ENCODE peak calls at places on chromosome 4, in six cellular contexts. C is HCT116; H is CD4-positive, alpha-beta memory T cell; V is adrenal gland; Y is left ventricle myocardium inferior; G is uterus. O is an unnamed sample.

GRCh38 chr4:74504212-74504611 is 59.3 kb downstream of the AREG start:
- DNase-seq in C (no peak), H (no peak), V (no peak), Y (no peak), G (no peak), O (no peak)

GRCh38 chr4:19971829-19972228 is 279.9 kb upstream of the SLIT2 start:
- DNase-seq in C (no peak), H (no peak), V (no peak), Y (no peak), G (no peak), O (no peak)

GRCh38 chr4:52868138-52868537 is 6.0 kb downstream of the RASL11B start:
- DNase-seq in C (no peak), H (no peak), V (peak), Y (peak), G (peak), O (no peak)

GRCh38 chr4:78057135-78057599 is at the start of gene FRAS1:
- DNase-seq in C (no peak), H (no peak), V (no peak), Y (peak), G (peak), O (peak)

GRCh38 chr4:53459548-53459947 is 82.1 kb downstream of the FIP1L1 start:
- DNase-seq in C (no peak), H (no peak), V (no peak), Y (no peak), G (no peak), O (no peak)

GRCh38 chr4:17765514-17766286 is 15.7 kb downstream of the FAM184B start:
- DNase-seq in C (no peak), H (no peak), V (no peak), Y (no peak), G (no peak), O (no peak)

GRCh38 chr4:26323807-26324206 is 3.0 kb downstream of the RBPJ start:
- DNase-seq in C (no peak), H (no peak), V (no peak), Y (no peak), G (no peak), O (no peak)

GRCh38 chr4:111018231-111018630 is 395.4 kb upstream of the PITX2 start:
- DNase-seq in C (no peak), H (no peak), V (no peak), Y (no peak), G (no peak), O (no peak)

GRCh38 chr4:155208258-155209054 is at the start of gene NPY2R:
- DNase-seq in C (no peak), H (no peak), V (no peak), Y (no peak), G (no peak), O (no peak)

GRCh38 chr4:172134536-172134935 is 321.3 kb downstream of the GALNTL6 start:
- DNase-seq in C (no peak), H (no peak), V (no peak), Y (no peak), G (no peak), O (no peak)

GRCh38 chr4:118059397-118059796 is 25.1 kb downstream of the NDST3 start:
- DNase-seq in C (no peak), H (no peak), V (no peak), Y (no peak), G (no peak), O (no peak)

GRCh38 chr4:51831133-51831532 is 11.8 kb upstream of the DCUN1D4 start:
- DNase-seq in C (peak), H (peak), V (peak), Y (peak), G (peak), O (peak)

GRCh38 chr4:123386608-123387007 is 10.0 kb upstream of the SPRY1 start:
- DNase-seq in C (no peak), H (no peak), V (no peak), Y (no peak), G (no peak), O (no peak)

GRCh38 chr4:6820695-6821094 is 38.2 kb downstream of the KIAA0232 start:
- DNase-seq in C (no peak), H (no peak), V (no peak), Y (no peak), G (no peak), O (no peak)

GRCh38 chr4:4801013-4801412 is 58.5 kb upstream of the MSX1 start:
- DNase-seq in C (no peak), H (no peak), V (no peak), Y (no peak), G (no peak), O (no peak)

GRCh38 chr4:78775278-78776030 is 696 bp upstream of the BMP2K start:
- DNase-seq in C (peak), H (peak), V (peak), Y (peak), G (peak), O (peak)

GRCh38 chr4:178577933-178578332 is 1135.7 kb upstream of the AGA start:
- DNase-seq in C (no peak), H (no peak), V (no peak), Y (no peak), G (no peak), O (no peak)

GRCh38 chr4:113957961-113958360 is 21.5 kb downstream of the ARSJ start:
- DNase-seq in C (no peak), H (no peak), V (no peak), Y (no peak), G (no peak), O (no peak)

GRCh38 chr4:121243476-121243875 is 79.4 kb upstream of the TNIP3 start:
- DNase-seq in C (no peak), H (no peak), V (no peak), Y (no peak), G (no peak), O (no peak)

GRCh38 chr4:150782921-150783320 is 201.0 kb downstream of the MAB21L2 start:
- DNase-seq in C (no peak), H (no peak), V (no peak), Y (no peak), G (no peak), O (no peak)

GRCh38 chr4:38111717-38112116 is 151.5 kb downstream of the PTTG2 start:
- DNase-seq in C (no peak), H (no peak), V (no peak), Y (no peak), G (no peak), O (no peak)

GRCh38 chr4:16717266-16717970 is 181.0 kb downstream of the LDB2 start:
- DNase-seq in C (no peak), H (no peak), V (no peak), Y (no peak), G (no peak), O (no peak)

GRCh38 chr4:124067031-124067430 is 645.5 kb downstream of the ANKRD50 start:
- DNase-seq in C (no peak), H (no peak), V (no peak), Y (no peak), G (no peak), O (no peak)

GRCh38 chr4:85420831-85421230 is 54.1 kb upstream of the ARHGAP24 start:
- DNase-seq in C (no peak), H (no peak), V (no peak), Y (no peak), G (no peak), O (peak)

GRCh38 chr4:113467581-113467980 is 294.0 kb downstream of the CAMK2D start:
- DNase-seq in C (no peak), H (no peak), V (no peak), Y (no peak), G (no peak), O (no peak)

GRCh38 chr4:183765121-183765990 is 106.3 kb downstream of the TRAPPC11 start:
- DNase-seq in C (no peak), H (no peak), V (peak), Y (peak), G (no peak), O (no peak)

GRCh38 chr4:186192068-186192751 is 843 bp downstream of the CYP4V2 start:
- DNase-seq in C (no peak), H (peak), V (peak), Y (peak), G (peak), O (no peak)

GRCh38 chr4:6442555-6442954 is 29.9 kb downstream of the PPP2R2C start:
- DNase-seq in C (no peak), H (no peak), V (no peak), Y (no peak), G (no peak), O (no peak)

GRCh38 chr4:162644346-162644745 is 480.5 kb upstream of the FSTL5 start:
- DNase-seq in C (no peak), H (no peak), V (no peak), Y (no peak), G (no peak), O (no peak)

DNA sequence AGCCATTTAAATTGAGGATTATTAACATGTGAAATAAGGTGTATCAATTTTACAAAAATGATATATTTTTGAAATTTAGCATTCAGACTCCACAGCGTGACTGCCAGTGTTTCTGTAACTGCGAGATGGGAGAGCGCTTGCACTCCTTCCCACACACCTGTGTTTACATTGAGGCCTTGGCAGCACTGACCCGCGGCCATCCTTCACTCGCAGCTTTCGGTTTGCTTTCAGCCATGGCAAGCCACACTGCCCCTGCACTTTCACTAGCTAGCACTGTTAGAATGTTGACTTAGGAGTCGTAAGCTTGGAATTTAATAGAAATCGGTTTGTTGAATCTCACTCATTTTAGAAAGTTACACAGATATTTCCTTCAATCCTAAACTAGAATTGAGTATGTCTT is 136.2 kb downstream of the CFAP299 start:
- DNase-seq in C (no peak), H (no peak), V (no peak), Y (no peak), G (no peak), O (no peak)
- H3K4me3 ChIP-seq in C (no peak), H (no peak), V (no peak), Y (no peak), G (peak), O (no peak)

DNA sequence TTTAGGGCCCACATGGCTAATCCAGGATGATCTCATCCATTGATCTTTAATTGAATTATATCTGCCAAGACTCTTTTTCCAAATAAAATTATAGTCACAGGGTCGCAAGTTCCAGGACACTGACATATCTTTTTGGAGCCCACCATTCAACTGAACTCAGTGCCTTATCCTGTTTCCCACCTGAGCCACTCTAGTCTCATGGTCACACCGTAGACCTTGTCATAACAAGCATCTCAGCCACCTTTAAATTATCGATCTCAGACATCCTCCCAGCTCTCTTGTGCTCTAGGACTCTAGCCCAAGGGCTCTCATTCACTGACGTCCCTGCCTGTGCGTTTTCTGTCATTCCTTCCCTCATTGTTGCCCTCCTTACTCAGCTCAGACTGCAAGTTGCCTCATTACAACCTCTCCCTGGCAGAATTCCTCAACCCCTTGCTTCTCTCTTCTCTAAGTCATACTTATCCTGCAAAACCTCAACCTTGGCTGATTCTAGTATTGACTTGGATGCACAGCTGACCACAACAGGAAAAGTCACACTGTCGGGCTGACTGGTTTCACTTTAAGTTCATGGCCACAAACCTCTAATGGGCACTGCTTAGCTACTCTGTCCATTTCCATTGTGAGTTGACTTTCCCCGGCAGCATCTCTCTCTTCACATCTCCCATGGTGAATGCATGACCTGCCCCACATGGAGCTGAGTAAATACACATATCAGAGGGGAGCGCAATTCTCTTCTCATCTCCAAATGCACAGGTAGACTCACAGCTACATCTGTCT is 91.0 kb upstream of the TRIM2 start:
- DNase-seq in C (no peak), H (no peak), V (no peak), Y (no peak), G (no peak), O (no peak)
- H3K4me3 ChIP-seq in C (no peak), H (peak), V (no peak), Y (no peak), G (no peak), O (no peak)

GRCh38 chr4:1321946-1322650 is 24.9 kb upstream of the UVSSA start:
- DNase-seq in C (no peak), H (no peak), V (no peak), Y (no peak), G (no peak), O (no peak)

GRCh38 chr4:1325176-1325480 is 21.9 kb upstream of the UVSSA start:
- DNase-seq in C (no peak), H (no peak), V (no peak), Y (no peak), G (no peak), O (no peak)

GRCh38 chr4:1321486-1321885 is 25.5 kb upstream of the UVSSA start:
- DNase-seq in C (no peak), H (no peak), V (no peak), Y (no peak), G (no peak), O (no peak)

GRCh38 chr4:1323635-1324442 is 23.2 kb upstream of the UVSSA start:
- DNase-seq in C (peak), H (no peak), V (no peak), Y (no peak), G (no peak), O (no peak)

GRCh38 chr4:1323280-1323634 is 23.8 kb upstream of the UVSSA start:
- DNase-seq in C (no peak), H (no peak), V (no peak), Y (no peak), G (no peak), O (no peak)
- H3K4me3 ChIP-seq in C (peak), H (no peak), V (no peak), Y (no peak), G (no peak), O (no peak)

DNA sequence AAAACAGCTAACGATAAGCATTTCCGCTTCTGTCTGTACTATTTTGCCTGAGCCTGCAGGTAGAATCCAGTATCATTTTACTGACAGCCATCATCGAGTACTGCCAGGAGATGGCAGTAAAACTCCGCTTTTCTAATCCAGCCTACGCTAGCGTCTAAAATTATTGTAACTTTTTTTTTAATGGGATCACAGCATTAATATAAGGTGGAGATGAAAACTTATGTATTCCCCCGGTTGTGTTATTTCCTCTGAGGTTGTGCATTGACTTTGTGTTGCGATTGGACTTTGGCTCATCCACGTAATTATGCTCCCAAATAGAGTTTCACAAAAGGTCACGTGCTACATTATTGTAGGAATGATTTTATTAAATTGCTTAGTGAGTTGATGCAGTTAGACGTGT is 248.1 kb downstream of the C4orf33 start:
- DNase-seq in C (peak), H (no peak), V (peak), Y (no peak), G (no peak), O (no peak)
- H3K4me3 ChIP-seq in C (no peak), H (no peak), V (no peak), Y (no peak), G (no peak), O (no peak)

DNA sequence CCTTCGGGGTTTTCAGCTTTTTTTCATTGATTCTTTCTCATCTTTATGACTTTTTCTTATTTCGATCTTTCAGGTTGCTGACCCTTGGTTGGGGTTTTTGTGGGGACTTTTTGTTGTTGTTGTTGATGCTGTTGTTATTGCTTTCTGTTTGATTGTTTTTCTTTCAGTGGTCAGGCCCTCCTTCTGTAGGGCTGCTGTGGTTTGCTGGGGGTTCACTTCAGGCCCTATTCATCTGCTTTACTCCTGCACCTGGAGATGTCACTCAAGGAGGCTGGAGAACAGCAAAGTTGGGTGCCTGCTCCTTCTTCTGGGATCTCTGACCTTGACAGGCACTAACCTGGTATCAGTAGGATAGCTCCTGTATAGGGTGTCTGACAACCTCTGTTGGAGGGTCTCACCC is 39.9 kb upstream of the PCDH18 start:
- DNase-seq in C (no peak), H (no peak), V (no peak), Y (no peak), G (no peak), O (no peak)
- H3K4me3 ChIP-seq in C (no peak), H (no peak), V (no peak), Y (no peak), G (no peak), O (no peak)

GRCh38 chr4:41024556-41025491 is 189.5 kb downstream of the APBB2 start:
- DNase-seq in C (peak), H (no peak), V (no peak), Y (no peak), G (no peak), O (no peak)
- H3K4me3 ChIP-seq in C (no peak), H (no peak), V (no peak), Y (no peak), G (no peak), O (no peak)

DNA sequence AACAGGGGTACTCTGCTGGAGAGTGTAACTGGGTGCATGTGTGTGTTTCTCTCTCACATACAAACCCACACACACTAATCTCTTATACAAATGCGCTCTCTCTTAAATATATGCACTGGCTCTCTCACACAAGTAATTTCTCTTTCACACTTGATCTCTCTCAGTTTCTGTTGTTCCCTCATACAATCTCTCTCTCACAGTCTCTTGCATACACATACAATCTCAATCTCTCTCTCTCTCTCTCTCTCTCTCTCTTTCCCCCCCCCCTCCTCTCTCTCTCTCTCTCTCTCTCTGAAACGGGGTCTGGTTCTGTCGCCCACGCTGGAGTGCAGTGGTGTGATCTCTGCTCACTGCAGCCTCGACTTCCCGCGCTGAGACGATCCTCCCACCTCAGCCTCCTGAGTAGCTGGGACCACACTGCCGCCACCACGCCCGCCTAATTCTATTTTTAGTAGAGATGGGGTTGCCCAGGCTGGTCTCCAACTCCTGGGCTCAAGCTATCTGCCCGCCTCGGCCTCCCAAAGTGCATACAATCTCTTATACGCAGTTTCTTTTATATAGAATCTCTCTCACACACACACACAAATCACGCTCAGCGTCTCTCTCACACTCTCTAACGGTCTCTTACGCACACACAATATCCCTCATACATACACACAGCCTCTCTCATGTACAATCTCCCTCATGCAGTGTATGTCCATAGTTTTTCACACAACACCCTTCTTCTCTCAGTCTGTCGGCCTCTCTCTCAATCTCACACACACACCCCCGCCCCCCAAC is 518 bp upstream of the FAM241A start:
- DNase-seq in C (no peak), H (peak), V (peak), Y (peak), G (peak), O (no peak)
- H3K4me3 ChIP-seq in C (peak), H (peak), V (no peak), Y (peak), G (peak), O (peak)

GRCh38 chr4:158171456-158171790 is 1.4 kb downstream of the GASK1B start:
- DNase-seq in C (no peak), H (no peak), V (no peak), Y (no peak), G (no peak), O (no peak)

GRCh38 chr4:158168606-158169005 is 4.2 kb downstream of the GASK1B start:
- DNase-seq in C (no peak), H (no peak), V (no peak), Y (no peak), G (no peak), O (no peak)

GRCh38 chr4:158170691-158171455 is 2.0 kb downstream of the GASK1B start:
- DNase-seq in C (no peak), H (no peak), V (peak), Y (peak), G (peak), O (peak)

GRCh38 chr4:158169931-158170690 is 2.7 kb downstream of the GASK1B start:
- DNase-seq in C (no peak), H (no peak), V (no peak), Y (no peak), G (no peak), O (no peak)

GRCh38 chr4:158169516-158169915 is 3.3 kb downstream of the GASK1B start:
- DNase-seq in C (no peak), H (no peak), V (no peak), Y (no peak), G (no peak), O (no peak)
- H3K4me3 ChIP-seq in C (no peak), H (no peak), V (peak), Y (peak), G (peak), O (peak)